ENCODE peak calls at places on chromosomes 6 and 20, in five cellular contexts. One of them, this sample, is unnamed.

GRCh38 chr6:35415065-35415880 is 36.9 kb upstream of the FANCE start:
- DNase-seq in body of pancreas: peak
- DNase-seq in lower leg skin: no peak
- DNase-seq in uterus: peak
- DNase-seq in A549: peak
- DNase-seq in this sample: peak

GRCh38 chr6:1485678-1486077 is 96.3 kb downstream of the FOXF2 start:
- DNase-seq in lower leg skin: peak
- DNase-seq in body of pancreas: no peak
- DNase-seq in uterus: no peak
- DNase-seq in A549: peak
- DNase-seq in this sample: peak

GRCh38 chr6:7960848-7961247 is 50.3 kb upstream of the TXNDC5 start:
- DNase-seq in body of pancreas: no peak
- DNase-seq in lower leg skin: no peak
- DNase-seq in A549: no peak
- DNase-seq in uterus: no peak
- DNase-seq in this sample: no peak

GRCh38 chr6:148720897-148721296 is 25.9 kb upstream of the UST start:
- DNase-seq in A549: no peak
- DNase-seq in body of pancreas: no peak
- DNase-seq in uterus: no peak
- DNase-seq in lower leg skin: no peak
- DNase-seq in this sample: peak

GRCh38 chr20:20437314-20437713 is 69.4 kb downstream of the INSM1 start:
- DNase-seq in body of pancreas: no peak
- DNase-seq in uterus: no peak
- DNase-seq in lower leg skin: no peak
- DNase-seq in A549: no peak
- DNase-seq in this sample: no peak

GRCh38 chr6:39143238-39143930 is 28.4 kb upstream of the SAYSD1 start:
- DNase-seq in body of pancreas: no peak
- DNase-seq in lower leg skin: no peak
- DNase-seq in uterus: no peak
- DNase-seq in A549: no peak
- DNase-seq in this sample: no peak

GRCh38 chr6:160013987-160014868 is 45.3 kb downstream of the IGF2R start:
- DNase-seq in body of pancreas: no peak
- DNase-seq in uterus: no peak
- DNase-seq in A549: no peak
- DNase-seq in lower leg skin: no peak
- DNase-seq in this sample: no peak

GRCh38 chr20:48212806-48213509 is 427.7 kb upstream of the SULF2 start:
- DNase-seq in body of pancreas: no peak
- DNase-seq in A549: no peak
- DNase-seq in lower leg skin: no peak
- DNase-seq in uterus: no peak
- DNase-seq in this sample: no peak

GRCh38 chr6:57221191-57221935 is 744 bp downstream of the RAB23 start:
- DNase-seq in uterus: peak
- DNase-seq in A549: peak
- DNase-seq in body of pancreas: peak
- DNase-seq in lower leg skin: peak
- DNase-seq in this sample: peak

GRCh38 chr20:58179432-58180099 is 48.9 kb downstream of the ANKRD60 start:
- DNase-seq in lower leg skin: peak
- DNase-seq in body of pancreas: peak
- DNase-seq in A549: peak
- DNase-seq in uterus: peak
- DNase-seq in this sample: peak

GRCh38 chr6:75946146-75946831 is 126.2 kb downstream of the IMPG1 start:
- DNase-seq in A549: no peak
- DNase-seq in uterus: no peak
- DNase-seq in lower leg skin: no peak
- DNase-seq in body of pancreas: no peak
- DNase-seq in this sample: no peak

GRCh38 chr20:13492001-13492480 is 146.7 kb downstream of the TASP1 start:
- DNase-seq in body of pancreas: no peak
- DNase-seq in A549: peak
- DNase-seq in uterus: peak
- DNase-seq in lower leg skin: no peak
- DNase-seq in this sample: no peak

GRCh38 chr6:160178271-160178670 is 56.7 kb downstream of the SLC22A1 start:
- DNase-seq in lower leg skin: no peak
- DNase-seq in body of pancreas: no peak
- DNase-seq in A549: no peak
- DNase-seq in uterus: no peak
- DNase-seq in this sample: no peak

GRCh38 chr6:73078908-73079610 is 146.2 kb downstream of the KHDC1L start:
- DNase-seq in A549: no peak
- DNase-seq in body of pancreas: no peak
- DNase-seq in uterus: no peak
- DNase-seq in lower leg skin: no peak
- DNase-seq in this sample: no peak

GRCh38 chr20:52150440-52151258 is 40.9 kb downstream of the ZFP64 start:
- DNase-seq in A549: peak
- DNase-seq in uterus: no peak
- DNase-seq in lower leg skin: no peak
- DNase-seq in body of pancreas: no peak
- DNase-seq in this sample: peak

GRCh38 chr6:51450248-51450957 is 631.7 kb downstream of the TFAP2B start:
- DNase-seq in uterus: no peak
- DNase-seq in body of pancreas: no peak
- DNase-seq in lower leg skin: no peak
- DNase-seq in A549: no peak
- DNase-seq in this sample: no peak

GRCh38 chr6:74574794-74575193 is 631.1 kb downstream of the COL12A1 start:
- DNase-seq in lower leg skin: no peak
- DNase-seq in uterus: no peak
- DNase-seq in body of pancreas: no peak
- DNase-seq in A549: no peak
- DNase-seq in this sample: no peak

GRCh38 chr6:104186836-104187235 is 672.9 kb downstream of the HACE1 start:
- DNase-seq in A549: no peak
- DNase-seq in lower leg skin: no peak
- DNase-seq in uterus: no peak
- DNase-seq in body of pancreas: no peak
- DNase-seq in this sample: no peak

GRCh38 chr6:1322725-1323219 is 10.9 kb downstream of the FOXQ1 start:
- DNase-seq in body of pancreas: no peak
- DNase-seq in A549: no peak
- DNase-seq in lower leg skin: no peak
- DNase-seq in uterus: no peak
- DNase-seq in this sample: no peak

GRCh38 chr20:16701296-16701695 is 28.5 kb upstream of the SNRPB2 start:
- DNase-seq in body of pancreas: no peak
- DNase-seq in lower leg skin: no peak
- DNase-seq in uterus: no peak
- DNase-seq in A549: no peak
- DNase-seq in this sample: no peak

GRCh38 chr6:28589234-28589951 is 63.7 kb downstream of the GPX5 start:
- DNase-seq in uterus: peak
- DNase-seq in lower leg skin: no peak
- DNase-seq in body of pancreas: peak
- DNase-seq in A549: peak
- DNase-seq in this sample: no peak

GRCh38 chr20:37954626-37955025 is 51.7 kb downstream of the VSTM2L start:
- DNase-seq in lower leg skin: peak
- DNase-seq in A549: no peak
- DNase-seq in uterus: no peak
- DNase-seq in body of pancreas: no peak
- DNase-seq in this sample: no peak

GRCh38 chr6:156786652-156787051 is 9.5 kb downstream of the ARID1B start:
- DNase-seq in uterus: no peak
- DNase-seq in lower leg skin: no peak
- DNase-seq in A549: no peak
- DNase-seq in body of pancreas: no peak
- DNase-seq in this sample: no peak

GRCh38 chr6:10720229-10720959 is 2.5 kb upstream of the TMEM14C start:
- DNase-seq in body of pancreas: peak
- DNase-seq in A549: no peak
- DNase-seq in uterus: peak
- DNase-seq in lower leg skin: peak
- DNase-seq in this sample: no peak

GRCh38 chr20:24781061-24781980 is 167.7 kb upstream of the CST7 start:
- DNase-seq in uterus: no peak
- DNase-seq in A549: peak
- DNase-seq in lower leg skin: peak
- DNase-seq in body of pancreas: peak
- DNase-seq in this sample: peak

GRCh38 chr6:27092316-27092692 is 155.2 kb upstream of the PRSS16 start:
- DNase-seq in uterus: no peak
- DNase-seq in A549: no peak
- DNase-seq in body of pancreas: no peak
- DNase-seq in lower leg skin: no peak
- DNase-seq in this sample: no peak

GRCh38 chr6:43966374-43966658 is 160.9 kb downstream of the MRPL14 start:
- DNase-seq in A549: no peak
- DNase-seq in body of pancreas: no peak
- DNase-seq in uterus: no peak
- DNase-seq in lower leg skin: no peak
- DNase-seq in this sample: no peak
- TF ChIP-seq POLR2A in A549: no peak
- TF ChIP-seq POLR2A in body of pancreas: no peak
- TF ChIP-seq POLR2A in uterus: no peak
- TF ChIP-seq POLR2A in lower leg skin: no peak
- TF ChIP-seq POLR2A in this sample: no peak

GRCh38 chr6:33410050-33410710 is 634 bp upstream of the PHF1 start:
- DNase-seq in body of pancreas: peak
- DNase-seq in uterus: peak
- DNase-seq in A549: peak
- DNase-seq in lower leg skin: peak
- DNase-seq in this sample: peak

GRCh38 chr6:33413200-33413599 is 2.4 kb downstream of the PHF1 start:
- DNase-seq in lower leg skin: no peak
- DNase-seq in uterus: no peak
- DNase-seq in body of pancreas: no peak
- DNase-seq in A549: no peak
- DNase-seq in this sample: no peak

GRCh38 chr6:33412140-33413009 is 1.6 kb downstream of the PHF1 start:
- DNase-seq in A549: no peak
- DNase-seq in body of pancreas: no peak
- DNase-seq in lower leg skin: no peak
- DNase-seq in uterus: no peak
- DNase-seq in this sample: no peak

GRCh38 chr6:33411632-33412005 is 805 bp downstream of the PHF1 start:
- DNase-seq in lower leg skin: no peak
- DNase-seq in body of pancreas: no peak
- DNase-seq in A549: no peak
- DNase-seq in uterus: no peak
- DNase-seq in this sample: no peak

DNA sequence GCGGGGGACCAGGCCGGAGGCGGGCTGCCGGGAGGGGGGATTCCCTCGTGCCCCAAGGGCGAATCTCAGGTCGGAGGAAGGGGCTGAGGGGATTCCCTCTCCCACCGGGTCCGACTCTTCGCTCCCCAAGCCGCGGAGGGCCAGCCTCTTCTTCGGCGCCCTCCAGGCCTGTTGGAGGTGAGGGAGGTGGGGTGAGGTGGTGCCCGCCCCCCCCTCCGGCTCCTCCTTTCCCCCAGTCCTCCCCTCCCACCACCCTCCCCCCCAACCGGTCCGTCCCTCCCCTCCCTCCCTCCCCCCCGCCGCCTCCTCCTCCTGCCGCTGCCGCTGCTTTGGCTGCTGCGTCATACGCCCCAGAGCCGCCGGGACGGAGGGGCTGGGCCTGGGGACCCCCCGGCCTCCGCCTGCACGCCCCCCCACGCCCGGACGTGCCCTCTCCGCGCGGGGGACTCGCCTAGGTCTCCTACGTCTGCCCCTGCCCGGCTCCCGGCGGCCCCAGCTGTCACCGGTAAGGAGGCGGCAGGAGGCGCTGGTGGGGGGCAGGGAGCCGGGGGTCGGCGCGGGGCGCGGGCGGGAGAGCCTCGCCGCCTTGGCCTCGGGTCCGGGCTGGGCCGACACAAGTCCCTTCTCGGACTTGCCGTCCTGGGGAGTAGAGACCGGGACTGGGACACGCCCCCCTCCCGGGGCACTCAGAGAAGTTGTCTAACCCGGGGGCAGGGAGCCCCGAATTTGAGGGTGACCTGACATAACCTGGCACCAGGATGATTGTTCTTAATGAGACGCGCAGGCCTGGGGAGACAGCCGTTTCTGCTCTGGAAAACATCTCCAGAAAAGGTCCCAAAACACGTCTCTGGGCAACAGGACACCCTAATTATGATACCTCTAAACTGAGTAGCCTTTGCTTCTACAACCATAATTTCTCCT is at the start of gene PHF1:
- DNase-seq in A549: peak
- DNase-seq in uterus: no peak
- DNase-seq in body of pancreas: peak
- DNase-seq in lower leg skin: peak
- DNase-seq in this sample: no peak
- TF ChIP-seq POLR2A in A549: no peak
- TF ChIP-seq POLR2A in uterus: peak
- TF ChIP-seq POLR2A in body of pancreas: peak
- TF ChIP-seq POLR2A in lower leg skin: no peak
- TF ChIP-seq POLR2A in this sample: peak

DNA sequence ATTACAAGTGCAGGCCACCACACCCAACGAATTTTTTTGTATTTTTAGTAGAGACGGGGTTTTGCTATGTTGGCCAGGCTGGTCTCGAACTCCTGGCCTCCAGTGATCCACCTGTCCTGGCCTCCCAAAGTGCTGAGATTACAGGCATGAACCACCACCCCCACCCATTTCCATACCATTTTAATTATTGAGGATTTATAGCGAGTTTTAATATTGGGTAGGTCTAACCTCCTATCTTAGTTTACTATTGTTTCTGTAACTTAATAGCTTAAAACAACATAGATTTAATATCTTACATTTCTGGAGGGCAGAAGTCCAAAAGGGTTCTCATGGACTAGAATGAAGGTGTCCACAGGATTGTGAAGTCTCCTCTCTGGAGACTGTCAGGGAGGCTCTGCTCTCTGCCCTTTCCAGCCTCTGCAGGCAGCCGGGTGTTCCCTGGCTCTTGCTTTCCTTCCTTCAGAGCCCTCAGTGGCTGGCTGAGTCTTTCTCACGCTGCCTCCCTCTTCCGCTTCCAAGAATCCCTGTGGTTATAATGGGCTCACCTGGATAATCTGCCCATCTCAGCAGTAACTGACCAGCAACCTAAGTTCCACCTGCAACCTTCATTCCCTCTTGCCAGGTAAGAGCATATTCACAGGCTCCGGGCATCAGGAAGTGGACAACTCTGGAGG is 18.6 kb upstream of the BCAS4 start:
- DNase-seq in A549: no peak
- DNase-seq in lower leg skin: peak
- DNase-seq in body of pancreas: no peak
- DNase-seq in uterus: peak
- DNase-seq in this sample: no peak
- TF ChIP-seq POLR2A in A549: no peak
- TF ChIP-seq POLR2A in lower leg skin: no peak
- TF ChIP-seq POLR2A in body of pancreas: no peak
- TF ChIP-seq POLR2A in uterus: no peak
- TF ChIP-seq POLR2A in this sample: no peak

GRCh38 chr20:46551508-46552280 is 1.2 kb upstream of the OCSTAMP start:
- DNase-seq in body of pancreas: no peak
- DNase-seq in A549: no peak
- DNase-seq in uterus: no peak
- DNase-seq in lower leg skin: peak
- DNase-seq in this sample: no peak
- TF ChIP-seq POLR2A in body of pancreas: no peak
- TF ChIP-seq POLR2A in A549: no peak
- TF ChIP-seq POLR2A in uterus: no peak
- TF ChIP-seq POLR2A in lower leg skin: no peak
- TF ChIP-seq POLR2A in this sample: no peak

GRCh38 chr20:49278817-49279676 is 1.2 kb upstream of the ZNFX1 start:
- DNase-seq in lower leg skin: no peak
- DNase-seq in uterus: no peak
- DNase-seq in A549: no peak
- DNase-seq in body of pancreas: peak
- DNase-seq in this sample: no peak
- TF ChIP-seq POLR2A in lower leg skin: no peak
- TF ChIP-seq POLR2A in uterus: no peak
- TF ChIP-seq POLR2A in A549: no peak
- TF ChIP-seq POLR2A in body of pancreas: no peak
- TF ChIP-seq POLR2A in this sample: no peak

This sample was measured in H54.